ENCODE peak calls at places on chromosome 16, in four cellular contexts. One of them, this sample, is unnamed.
A peak's percentile ranks its signal among the peaks of the same experiment; 100 is the strongest.

GRCh38 chr16:1828645-1829410 is 1.8 kb downstream of the FAHD1 start:
- DNase-seq in kidney: no peak
- DNase-seq in NT2/D1: no peak
- DNase-seq in GM23248: no peak
- DNase-seq in this sample: no peak

GRCh38 chr16:10817963-10818941 is at the start of gene TVP23A:
- DNase-seq in kidney: no peak
- DNase-seq in GM23248: no peak
- DNase-seq in NT2/D1: peak; percentile 5
- DNase-seq in this sample: peak; percentile 85

GRCh38 chr16:81060576-81061306 is 16.3 kb downstream of the C16orf46 start:
- DNase-seq in NT2/D1: no peak
- DNase-seq in kidney: no peak
- DNase-seq in GM23248: no peak
- DNase-seq in this sample: no peak

GRCh38 chr16:46649571-46649970 is 28.4 kb upstream of the SHCBP1 start:
- DNase-seq in NT2/D1: no peak
- DNase-seq in GM23248: no peak
- DNase-seq in kidney: no peak
- DNase-seq in this sample: no peak

GRCh38 chr16:74577882-74578366 is 29.0 kb downstream of the GLG1 start:
- DNase-seq in NT2/D1: no peak
- DNase-seq in GM23248: peak; percentile 83
- DNase-seq in kidney: no peak
- DNase-seq in this sample: no peak

GRCh38 chr16:8655184-8655717 is 19.2 kb upstream of the ABAT start:
- DNase-seq in GM23248: peak; percentile 48
- DNase-seq in NT2/D1: no peak
- DNase-seq in kidney: no peak
- DNase-seq in this sample: peak; percentile 85

GRCh38 chr16:73095142-73095791 is 47.3 kb upstream of the ZFHX3 start:
- DNase-seq in NT2/D1: no peak
- DNase-seq in kidney: no peak
- DNase-seq in GM23248: no peak
- DNase-seq in this sample: no peak

GRCh38 chr16:24541534-24541933 is 2.2 kb downstream of the RBBP6 start:
- DNase-seq in NT2/D1: no peak
- DNase-seq in kidney: no peak
- DNase-seq in GM23248: no peak
- DNase-seq in this sample: no peak

GRCh38 chr16:57577691-57578224 is 35.3 kb downstream of the ADGRG5 start:
- DNase-seq in GM23248: no peak
- DNase-seq in NT2/D1: no peak
- DNase-seq in kidney: peak; percentile 72
- DNase-seq in this sample: no peak

GRCh38 chr16:4391635-4392381 is 20.2 kb downstream of the VASN start:
- DNase-seq in kidney: no peak
- DNase-seq in GM23248: peak; percentile 25
- DNase-seq in NT2/D1: no peak
- DNase-seq in this sample: peak; percentile 86

GRCh38 chr16:23392223-23392600 is 60.8 kb downstream of the COG7 start:
- DNase-seq in GM23248: no peak
- DNase-seq in NT2/D1: no peak
- DNase-seq in kidney: peak; percentile 44
- DNase-seq in this sample: no peak

GRCh38 chr16:69260506-69260905 is 50.6 kb upstream of the VPS4A start:
- DNase-seq in kidney: no peak
- DNase-seq in NT2/D1: no peak
- DNase-seq in GM23248: no peak
- DNase-seq in this sample: no peak

GRCh38 chr16:81695431-81695890 is 83.6 kb upstream of the PLCG2 start:
- DNase-seq in NT2/D1: no peak
- DNase-seq in GM23248: no peak
- DNase-seq in kidney: no peak
- DNase-seq in this sample: no peak

GRCh38 chr16:57235128-57236092 is 9.6 kb upstream of the ARL2BP start:
- DNase-seq in GM23248: peak; percentile 72
- DNase-seq in kidney: no peak
- DNase-seq in NT2/D1: no peak
- DNase-seq in this sample: no peak

GRCh38 chr16:19840524-19841110 is 44.0 kb downstream of the GPRC5B start:
- DNase-seq in GM23248: no peak
- DNase-seq in kidney: no peak
- DNase-seq in NT2/D1: no peak
- DNase-seq in this sample: no peak

GRCh38 chr16:70750893-70751467 is 50.0 kb downstream of the VAC14 start:
- DNase-seq in kidney: peak; percentile 95
- DNase-seq in NT2/D1: no peak
- DNase-seq in GM23248: peak; percentile 91
- DNase-seq in this sample: no peak

GRCh38 chr16:19086322-19087199 is 19.1 kb downstream of the COQ7 start:
- DNase-seq in GM23248: peak; percentile 92
- DNase-seq in kidney: peak; percentile 92
- DNase-seq in NT2/D1: peak; percentile 67
- DNase-seq in this sample: peak; percentile 96

GRCh38 chr16:49588729-49589384 is 215.3 kb downstream of the C16orf78 start:
- DNase-seq in GM23248: no peak
- DNase-seq in kidney: no peak
- DNase-seq in NT2/D1: peak; percentile 59
- DNase-seq in this sample: peak; percentile 52

GRCh38 chr16:49455181-49455990 is 81.8 kb downstream of the C16orf78 start:
- DNase-seq in GM23248: no peak
- DNase-seq in kidney: no peak
- DNase-seq in NT2/D1: no peak
- DNase-seq in this sample: peak; percentile 29

GRCh38 chr16:65547799-65548446 is 426.1 kb upstream of the CDH11 start:
- DNase-seq in NT2/D1: no peak
- DNase-seq in kidney: no peak
- DNase-seq in GM23248: peak; percentile 93
- DNase-seq in this sample: peak; percentile 69

GRCh38 chr16:63447121-63447520 is 1410.9 kb upstream of the CDH8 start:
- DNase-seq in NT2/D1: no peak
- DNase-seq in kidney: no peak
- DNase-seq in GM23248: no peak
- DNase-seq in this sample: no peak

GRCh38 chr16:58286280-58286679 is 8.5 kb downstream of the PRSS54 start:
- DNase-seq in NT2/D1: no peak
- DNase-seq in kidney: no peak
- DNase-seq in GM23248: no peak
- DNase-seq in this sample: no peak

GRCh38 chr16:70678898-70679652 is 6.8 kb downstream of the MTSS2 start:
- DNase-seq in GM23248: no peak
- DNase-seq in kidney: peak; percentile 61
- DNase-seq in NT2/D1: no peak
- DNase-seq in this sample: no peak

GRCh38 chr16:19284207-19284606 is 1.3 kb upstream of the CLEC19A start:
- DNase-seq in NT2/D1: no peak
- DNase-seq in kidney: no peak
- DNase-seq in GM23248: peak; percentile 43
- DNase-seq in this sample: no peak

GRCh38 chr16:58110590-58111330 is 18.4 kb downstream of the CFAP20 start:
- DNase-seq in GM23248: peak; percentile 42
- DNase-seq in kidney: no peak
- DNase-seq in NT2/D1: peak; percentile 62
- DNase-seq in this sample: no peak

GRCh38 chr16:49855280-49855821 is 561 bp downstream of the ZNF423 start:
- DNase-seq in NT2/D1: peak; percentile 72
- DNase-seq in GM23248: peak; percentile 68
- DNase-seq in kidney: peak; percentile 97
- DNase-seq in this sample: peak; percentile 95

GRCh38 chr16:23061669-23062068 is 87.6 kb downstream of the USP31 start:
- DNase-seq in kidney: no peak
- DNase-seq in GM23248: peak; percentile 21
- DNase-seq in NT2/D1: no peak
- DNase-seq in this sample: no peak

GRCh38 chr16:75203106-75203505 is 3.9 kb downstream of the CTRB2 start:
- DNase-seq in kidney: no peak
- DNase-seq in NT2/D1: no peak
- DNase-seq in GM23248: no peak
- DNase-seq in this sample: peak; percentile 55

GRCh38 chr16:69444873-69445517 is 20.6 kb downstream of the CYB5B start:
- DNase-seq in NT2/D1: no peak
- DNase-seq in GM23248: peak; percentile 69
- DNase-seq in kidney: no peak
- DNase-seq in this sample: no peak

GRCh38 chr16:23924138-23924537 is 88.4 kb downstream of the PRKCB start:
- DNase-seq in GM23248: no peak
- DNase-seq in NT2/D1: no peak
- DNase-seq in kidney: no peak
- DNase-seq in this sample: no peak

GRCh38 chr16:5653041-5653440 is 555.4 kb upstream of the EEF2KMT start:
- DNase-seq in kidney: no peak
- DNase-seq in GM23248: no peak
- DNase-seq in NT2/D1: no peak
- DNase-seq in this sample: no peak
- H3K9ac ChIP-seq in kidney: no peak overlapping the region
- H3K9ac ChIP-seq in GM23248: no peak overlapping the region
- H3K9ac ChIP-seq in NT2/D1: no peak overlapping the region
- H3K9ac ChIP-seq in this sample: no peak overlapping the region

DNA sequence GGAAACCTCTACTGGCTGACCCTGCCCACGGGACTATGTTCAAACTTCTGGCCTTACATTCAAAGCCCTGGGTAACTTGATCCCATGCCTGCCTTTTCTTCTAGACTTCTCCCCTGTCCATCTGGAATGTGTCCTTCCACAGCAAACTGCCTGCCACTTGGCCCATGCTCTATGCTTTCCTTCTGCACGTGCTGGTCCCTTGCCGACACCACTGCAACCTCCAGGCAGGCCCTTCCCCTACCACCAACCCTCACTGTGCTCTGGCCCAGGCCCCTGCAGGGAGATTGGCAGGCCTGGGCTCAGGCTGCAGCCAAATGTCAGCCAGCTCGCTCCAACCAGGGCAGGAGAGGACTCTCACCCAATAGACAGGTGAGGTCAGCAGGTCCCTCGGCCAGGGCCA is 11.0 kb downstream of the HSD11B2 start:
- DNase-seq in kidney: no peak
- DNase-seq in GM23248: no peak
- DNase-seq in NT2/D1: no peak
- DNase-seq in this sample: no peak
- H3K4me3 ChIP-seq in kidney: no peak overlapping the region
- H3K4me3 ChIP-seq in GM23248: no peak overlapping the region
- H3K4me3 ChIP-seq in NT2/D1: no peak overlapping the region
- H3K4me3 ChIP-seq in this sample: no peak overlapping the region

DNA sequence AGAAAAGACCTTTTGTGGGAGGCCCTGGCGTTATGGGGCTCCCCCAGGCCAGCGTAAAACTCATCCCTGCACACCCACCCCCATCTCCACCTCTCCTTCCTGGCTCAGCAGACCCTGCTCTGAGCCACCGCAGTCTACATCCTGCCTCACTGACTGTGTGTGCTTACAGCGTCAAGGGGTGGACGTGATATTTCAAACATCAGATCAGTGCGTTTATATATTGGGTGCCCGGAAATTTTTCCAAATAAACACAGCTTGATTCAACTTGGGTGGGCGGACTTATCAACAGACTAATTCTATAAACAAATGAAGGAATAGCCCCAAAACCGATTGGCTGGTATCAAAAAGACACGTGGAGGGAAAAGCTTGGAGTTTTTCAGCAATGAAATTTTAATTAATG is 293 bp upstream of the FOXL1 start:
- DNase-seq in NT2/D1: no peak
- DNase-seq in GM23248: peak; percentile 78
- DNase-seq in kidney: no peak
- DNase-seq in this sample: no peak
- H3K9ac ChIP-seq in NT2/D1: no peak overlapping the region
- H3K9ac ChIP-seq in GM23248: peak overlapping the region; percentile 84
- H3K9ac ChIP-seq in kidney: no peak overlapping the region
- H3K9ac ChIP-seq in this sample: no peak overlapping the region

GRCh38 chr16:84413605-84414004 is 45.3 kb downstream of the ATP2C2 start:
- DNase-seq in NT2/D1: no peak
- DNase-seq in kidney: no peak
- DNase-seq in GM23248: no peak
- DNase-seq in this sample: no peak
- H3K4me3 ChIP-seq in NT2/D1: no peak overlapping the region
- H3K4me3 ChIP-seq in kidney: no peak overlapping the region
- H3K4me3 ChIP-seq in GM23248: no peak overlapping the region
- H3K4me3 ChIP-seq in this sample: no peak overlapping the region

DNA sequence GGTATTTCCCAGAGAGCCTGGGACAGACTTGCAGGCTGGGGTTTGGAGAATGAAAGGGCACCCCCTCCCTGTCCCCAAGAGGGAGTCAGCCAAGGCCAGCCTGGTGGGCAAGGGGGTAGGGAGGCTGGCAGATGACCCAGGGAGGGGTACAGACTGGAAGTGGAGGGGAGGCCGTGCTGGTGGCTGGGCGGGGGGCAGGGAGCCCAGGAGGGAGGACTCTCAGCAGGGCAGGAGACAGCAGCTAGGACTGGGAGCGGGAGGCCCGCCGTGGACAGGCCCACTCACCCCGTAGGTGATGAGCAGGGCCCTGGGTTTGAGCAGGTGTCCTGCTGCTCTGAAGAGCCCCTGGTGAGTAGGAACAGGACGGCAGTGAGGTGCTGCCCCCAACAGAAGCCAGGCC is 1.1 kb downstream of the METTL26 start:
- DNase-seq in kidney: no peak
- DNase-seq in GM23248: no peak
- DNase-seq in NT2/D1: no peak
- DNase-seq in this sample: no peak
- H3K9ac ChIP-seq in kidney: no peak overlapping the region
- H3K9ac ChIP-seq in GM23248: peak overlapping the region; percentile 80
- H3K9ac ChIP-seq in NT2/D1: peak overlapping the region; percentile 99
- H3K9ac ChIP-seq in this sample: no peak overlapping the region

DNA sequence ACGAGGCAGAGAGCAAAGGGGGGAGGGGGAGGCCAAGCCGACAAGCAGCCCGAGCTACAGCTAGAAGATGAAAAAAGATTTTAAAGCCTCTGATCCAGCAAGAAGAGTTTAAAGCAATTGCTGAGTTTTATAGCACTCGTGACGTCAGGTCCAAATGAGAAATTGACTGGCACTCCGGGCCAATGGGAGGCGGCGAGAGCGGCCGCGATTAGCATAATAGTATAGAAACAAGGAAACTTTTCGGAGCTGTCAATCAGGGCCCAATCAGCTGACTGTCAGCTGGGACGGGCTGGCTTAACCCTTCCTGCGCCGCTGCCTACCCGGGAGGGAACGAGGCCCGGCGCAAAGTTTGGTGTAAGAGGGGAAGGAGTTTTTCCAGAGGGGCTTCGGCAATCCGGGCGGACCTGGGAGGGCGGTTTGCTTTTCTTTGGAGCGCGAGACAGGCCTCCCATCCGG is at the start of gene MAF:
- DNase-seq in kidney: peak; percentile 95
- DNase-seq in NT2/D1: peak; percentile 68
- DNase-seq in GM23248: peak; percentile 68
- DNase-seq in this sample: peak; percentile 91
- H3K4me3 ChIP-seq in kidney: peak within 1 kb of the TSS; percentile 83
- H3K4me3 ChIP-seq in NT2/D1: peak within 1 kb of the TSS; percentile 75
- H3K4me3 ChIP-seq in GM23248: peak within 1 kb of the TSS; percentile 65
- H3K4me3 ChIP-seq in this sample: peak within 1 kb of the TSS; percentile 91

DNA sequence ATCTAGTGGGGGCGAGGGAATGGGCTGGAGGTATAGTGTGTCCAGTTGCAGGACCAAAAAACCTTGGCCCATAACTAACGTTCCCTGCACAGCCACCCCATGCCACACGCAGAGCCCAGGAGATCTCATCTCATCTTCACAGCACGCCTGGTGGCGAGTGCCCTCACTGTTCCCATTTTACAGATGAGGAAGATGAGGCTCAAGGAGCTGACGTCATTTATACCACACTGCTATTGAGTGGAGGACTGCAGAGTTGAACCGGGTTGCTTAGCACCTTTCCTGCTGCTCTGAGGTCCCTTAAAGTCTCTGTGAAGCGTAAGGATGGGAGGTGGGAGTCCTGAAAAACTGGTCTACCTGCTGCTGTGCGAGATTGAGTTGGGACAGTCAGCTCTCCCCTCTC is 172.5 kb downstream of the XYLT1 start:
- DNase-seq in kidney: no peak
- DNase-seq in GM23248: no peak
- DNase-seq in NT2/D1: no peak
- DNase-seq in this sample: no peak
- H3K9ac ChIP-seq in kidney: no peak overlapping the region
- H3K9ac ChIP-seq in GM23248: no peak overlapping the region
- H3K9ac ChIP-seq in NT2/D1: no peak overlapping the region
- H3K9ac ChIP-seq in this sample: no peak overlapping the region